ENCODE peak calls at places on chromosomes 7 and 10, in ten cellular contexts. O is iris pigment epithelial cell; P is T-helper 17 cell; S is lung; J is activated naive CD4-positive, alpha-beta T cell treated with Interleukin-2 at 50 U/mL for 16 hours; C is naive B cell; X is activated CD4-positive, alpha-beta T cell treated with anti-CD3 and anti-CD28 coated beads, Interleukin-2, amount 10 ng/mL, durations not matched to agents 7 days and 5 days; T is ELR; B is choroid plexus epithelial cell; H is neural crest cell. Y is an unnamed sample.

GRCh38 chr7:23357190-23358093 is 58.3 kb downstream of the MALSU1 start:
- DNase-seq in S (no peak), C (peak), X (no peak), J (no peak), H (no peak), T (peak), P (no peak), O (peak), B (peak), Y (no peak)

GRCh38 chr10:76055963-76056362 is 624.5 kb downstream of the LRMDA start:
- DNase-seq in S (no peak), B (no peak), P (no peak), T (no peak), X (no peak), C (no peak), H (no peak), J (no peak), O (no peak), Y (no peak)

GRCh38 chr7:100065452-100066186 is 15.9 kb downstream of the ZNF3 start:
- DNase-seq in B (peak), C (no peak), O (peak), P (no peak), H (no peak), J (no peak), X (no peak), S (no peak), T (no peak), Y (no peak)

GRCh38 chr10:100504101-100504500 is 15.6 kb downstream of the SEC31B start:
- DNase-seq in X (no peak), C (no peak), O (peak), B (peak), S (no peak), H (no peak), J (no peak), T (no peak), P (no peak), Y (no peak)

GRCh38 chr7:47310020-47310419 is 271.9 kb downstream of the TNS3 start:
- DNase-seq in J (no peak), X (no peak), P (no peak), B (no peak), H (no peak), O (no peak), C (no peak), T (no peak), S (no peak), Y (no peak)

GRCh38 chr10:15510963-15511362 is 139.9 kb upstream of the FAM171A1 start:
- DNase-seq in J (no peak), C (no peak), X (no peak), O (no peak), H (no peak), S (no peak), T (no peak), P (no peak), B (no peak), Y (no peak)

GRCh38 chr7:37921340-37921805 is 933 bp downstream of the EPDR1 start:
- DNase-seq in O (no peak), H (no peak), C (no peak), S (peak), X (no peak), J (no peak), P (no peak), T (no peak), B (peak), Y (no peak)

GRCh38 chr10:88228130-88228529 is 355.0 kb downstream of the RNLS start:
- DNase-seq in C (no peak), P (no peak), O (no peak), J (no peak), X (no peak), H (no peak), T (no peak), B (peak), S (no peak), Y (no peak)

GRCh38 chr7:142797799-142798377 is 27.1 kb downstream of the PRSS2 start:
- DNase-seq in J (no peak), P (no peak), H (no peak), C (no peak), B (no peak), S (no peak), O (no peak), X (no peak), T (no peak), Y (no peak)

GRCh38 chr7:16652888-16653287 is 6.9 kb downstream of the BZW2 start:
- DNase-seq in B (no peak), O (no peak), P (no peak), H (no peak), C (no peak), X (no peak), J (no peak), T (no peak), S (peak), Y (no peak)

GRCh38 chr7:44308741-44309270 is 16.6 kb downstream of the CAMK2B start:
- DNase-seq in X (peak), B (no peak), T (no peak), H (peak), S (peak), J (no peak), P (no peak), O (no peak), C (no peak), Y (no peak)

GRCh38 chr10:102661614-102662133 is 17.4 kb downstream of the TRIM8 start:
- DNase-seq in O (no peak), P (no peak), S (no peak), J (peak), B (no peak), H (no peak), X (no peak), T (no peak), C (no peak), Y (no peak)

GRCh38 chr7:65397730-65398142 is 24.1 kb downstream of the ZNF92 start:
- DNase-seq in X (no peak), O (peak), B (peak), P (no peak), J (no peak), H (no peak), S (no peak), C (no peak), T (peak), Y (no peak)

GRCh38 chr10:110881247-110881646 is 9.5 kb downstream of the PDCD4 start:
- DNase-seq in X (no peak), J (no peak), C (no peak), T (no peak), B (no peak), P (no peak), H (no peak), S (no peak), O (no peak), Y (no peak)

GRCh38 chr7:2387897-2388636 is 15.3 kb upstream of the CHST12 start:
- DNase-seq in X (no peak), S (no peak), T (no peak), C (no peak), P (no peak), H (no peak), B (no peak), J (no peak), O (no peak), Y (no peak)

GRCh38 chr7:138981332-138982203 is at the start of gene KIAA1549:
- DNase-seq in H (peak), C (peak), J (peak), B (peak), P (peak), O (peak), S (peak), X (peak), T (peak), Y (no peak)

GRCh38 chr7:43516581-43517342 is 66.1 kb upstream of the STK17A start:
- DNase-seq in T (peak), B (peak), S (no peak), P (no peak), H (no peak), O (peak), C (no peak), J (no peak), X (no peak), Y (no peak)

GRCh38 chr7:29990931-29991330 is 1.3 kb upstream of the SCRN1 start:
- DNase-seq in C (no peak), J (no peak), P (no peak), X (no peak), S (no peak), H (no peak), O (no peak), T (no peak), B (no peak), Y (no peak)

GRCh38 chr10:62818426-62819011 is 2.4 kb upstream of the EGR2 start:
- DNase-seq in C (peak), X (peak), O (no peak), H (peak), P (no peak), T (no peak), J (peak), B (peak), S (no peak), Y (no peak)

GRCh38 chr10:121307411-121307980 is 290.7 kb downstream of the FGFR2 start:
- DNase-seq in B (no peak), X (no peak), P (no peak), J (no peak), H (no peak), S (no peak), C (no peak), T (no peak), O (no peak), Y (no peak)

GRCh38 chr7:259751-260405 is 30.1 kb upstream of the FOXL3 start:
- DNase-seq in B (no peak), T (no peak), X (no peak), P (no peak), H (no peak), C (no peak), S (no peak), O (no peak), J (no peak), Y (no peak)

GRCh38 chr7:129644634-129645230 is 33.2 kb downstream of the NRF1 start:
- DNase-seq in C (peak), P (no peak), J (no peak), H (no peak), S (no peak), X (no peak), O (peak), T (peak), B (peak), Y (peak)